ENCODE peak calls at places on chromosomes 5 and 9, in seven cellular contexts. One of them, this sample, is unnamed.
A peak's percentile ranks its signal among the peaks of the same experiment; 100 is the strongest.

GRCh38 chr9:112753725-112754124 is 3.2 kb downstream of the SNX30 start:
- DNase-seq in H1: no peak
- DNase-seq in HepG2: no peak
- DNase-seq in K562: no peak
- DNase-seq in GM12878: no peak
- DNase-seq in SK-N-SH: no peak
- DNase-seq in GM12892: no peak
- DNase-seq in this sample: no peak

GRCh38 chr9:134355561-134356278 is 29.5 kb downstream of the RXRA start:
- DNase-seq in H1: no peak
- DNase-seq in SK-N-SH: no peak
- DNase-seq in HepG2: no peak
- DNase-seq in GM12892: no peak
- DNase-seq in GM12878: no peak
- DNase-seq in K562: no peak
- DNase-seq in this sample: no peak

GRCh38 chr9:113479150-113479761 is 15.7 kb downstream of the RGS3 start:
- DNase-seq in H1: no peak
- DNase-seq in K562: no peak
- DNase-seq in SK-N-SH: no peak
- DNase-seq in GM12878: no peak
- DNase-seq in HepG2: no peak
- DNase-seq in GM12892: no peak
- DNase-seq in this sample: no peak

GRCh38 chr9:114163517-114163924 is 8.2 kb downstream of the COL27A1 start:
- DNase-seq in K562: no peak
- DNase-seq in GM12878: no peak
- DNase-seq in HepG2: peak; percentile 45
- DNase-seq in H1: peak; percentile 62
- DNase-seq in SK-N-SH: peak; percentile 70
- DNase-seq in GM12892: no peak
- DNase-seq in this sample: no peak

GRCh38 chr5:94021246-94021645 is 279.8 kb upstream of the POU5F2 start:
- DNase-seq in GM12878: no peak
- DNase-seq in HepG2: peak; percentile 73
- DNase-seq in SK-N-SH: peak; percentile 4
- DNase-seq in H1: no peak
- DNase-seq in K562: no peak
- DNase-seq in GM12892: no peak
- DNase-seq in this sample: no peak

GRCh38 chr9:77132991-77133390 is 44.3 kb upstream of the VPS13A start:
- DNase-seq in SK-N-SH: no peak
- DNase-seq in GM12892: no peak
- DNase-seq in K562: no peak
- DNase-seq in GM12878: no peak
- DNase-seq in HepG2: no peak
- DNase-seq in H1: no peak
- DNase-seq in this sample: no peak

GRCh38 chr9:91857291-91857781 is 92.7 kb downstream of the ROR2 start:
- DNase-seq in GM12892: no peak
- DNase-seq in GM12878: no peak
- DNase-seq in HepG2: no peak
- DNase-seq in K562: peak; percentile 26
- DNase-seq in H1: peak; percentile 59
- DNase-seq in SK-N-SH: peak; percentile 86
- DNase-seq in this sample: no peak

GRCh38 chr5:9498541-9499497 is 47.1 kb downstream of the SEMA5A start:
- DNase-seq in H1: peak; percentile 52
- DNase-seq in GM12878: no peak
- DNase-seq in K562: peak; percentile 51
- DNase-seq in SK-N-SH: no peak
- DNase-seq in GM12892: no peak
- DNase-seq in HepG2: peak; percentile 7
- DNase-seq in this sample: no peak

GRCh38 chr9:93978498-93978897 is 23.3 kb upstream of the BARX1 start:
- DNase-seq in H1: no peak
- DNase-seq in GM12892: no peak
- DNase-seq in GM12878: no peak
- DNase-seq in HepG2: no peak
- DNase-seq in K562: no peak
- DNase-seq in SK-N-SH: no peak
- DNase-seq in this sample: no peak

GRCh38 chr9:93976973-93977372 is 21.8 kb upstream of the BARX1 start:
- DNase-seq in HepG2: no peak
- DNase-seq in GM12892: no peak
- DNase-seq in GM12878: no peak
- DNase-seq in SK-N-SH: no peak
- DNase-seq in K562: no peak
- DNase-seq in H1: no peak
- DNase-seq in this sample: no peak

GRCh38 chr9:93969328-93969661 is 14.1 kb upstream of the BARX1 start:
- DNase-seq in GM12878: no peak
- DNase-seq in K562: no peak
- DNase-seq in H1: no peak
- DNase-seq in GM12892: no peak
- DNase-seq in HepG2: no peak
- DNase-seq in SK-N-SH: no peak
- DNase-seq in this sample: no peak

GRCh38 chr9:93976081-93976480 is 20.9 kb upstream of the BARX1 start:
- DNase-seq in HepG2: no peak
- DNase-seq in K562: no peak
- DNase-seq in H1: peak; percentile 27
- DNase-seq in GM12878: no peak
- DNase-seq in SK-N-SH: no peak
- DNase-seq in GM12892: no peak
- DNase-seq in this sample: no peak

DNA sequence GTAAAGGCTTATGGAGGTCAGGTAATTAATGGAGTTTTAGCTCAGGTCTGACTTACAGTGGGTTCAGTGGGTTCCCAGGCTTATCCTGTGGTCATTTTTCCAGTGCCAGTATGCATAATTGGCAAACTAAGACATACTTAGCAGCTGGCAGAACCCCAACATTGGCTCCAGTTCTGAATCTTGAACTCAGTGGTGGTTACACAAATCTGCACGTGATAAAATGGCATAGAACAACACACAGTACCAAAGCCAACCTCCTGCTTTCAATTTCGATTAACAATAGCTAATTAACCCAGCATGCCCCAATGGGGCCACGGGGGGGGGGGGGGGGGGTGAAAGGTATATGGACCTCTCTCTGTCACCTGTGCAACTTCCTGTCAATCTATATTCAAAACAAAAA is 19.0 kb upstream of the BARX1 start:
- DNase-seq in K562: no peak
- DNase-seq in GM12892: no peak
- DNase-seq in GM12878: no peak
- DNase-seq in H1: no peak
- DNase-seq in HepG2: no peak
- DNase-seq in SK-N-SH: no peak
- DNase-seq in this sample: no peak
- TF ChIP-seq POLR2AphosphoS5 in K562: no peak
- TF ChIP-seq POLR2AphosphoS5 in GM12892: no peak
- TF ChIP-seq POLR2AphosphoS5 in GM12878: no peak
- TF ChIP-seq POLR2AphosphoS5 in H1: no peak
- TF ChIP-seq POLR2AphosphoS5 in HepG2: no peak
- TF ChIP-seq POLR2AphosphoS5 in SK-N-SH: no peak
- TF ChIP-seq POLR2AphosphoS5 in this sample: no peak

GRCh38 chr5:58452566-58453258 is 7.2 kb downstream of the PLK2 start:
- DNase-seq in SK-N-SH: no peak
- DNase-seq in HepG2: no peak
- DNase-seq in K562: no peak
- DNase-seq in H1: no peak
- DNase-seq in GM12892: no peak
- DNase-seq in GM12878: no peak
- DNase-seq in this sample: no peak
- TF ChIP-seq TAF1 in SK-N-SH: no peak
- TF ChIP-seq TAF1 in HepG2: no peak
- TF ChIP-seq TAF1 in K562: no peak
- TF ChIP-seq TAF1 in H1: no peak
- TF ChIP-seq TAF1 in GM12892: no peak
- TF ChIP-seq TAF1 in GM12878: no peak
- TF ChIP-seq TAF1 in this sample: no peak

GRCh38 chr9:131650254-131650653 is 89.6 kb downstream of the RAPGEF1 start:
- DNase-seq in GM12878: no peak
- DNase-seq in SK-N-SH: no peak
- DNase-seq in GM12892: no peak
- DNase-seq in HepG2: no peak
- DNase-seq in H1: no peak
- DNase-seq in K562: no peak
- DNase-seq in this sample: no peak
- TF ChIP-seq POLR2AphosphoS5 in GM12878: no peak
- TF ChIP-seq POLR2AphosphoS5 in SK-N-SH: no peak
- TF ChIP-seq POLR2AphosphoS5 in GM12892: no peak
- TF ChIP-seq POLR2AphosphoS5 in HepG2: no peak
- TF ChIP-seq POLR2AphosphoS5 in H1: no peak
- TF ChIP-seq POLR2AphosphoS5 in K562: no peak
- TF ChIP-seq POLR2AphosphoS5 in this sample: no peak

GRCh38 chr5:89043676-89044075 is 160.7 kb upstream of the MEF2C start:
- DNase-seq in H1: no peak
- DNase-seq in K562: peak; percentile 58
- DNase-seq in GM12878: no peak
- DNase-seq in GM12892: no peak
- DNase-seq in SK-N-SH: no peak
- DNase-seq in HepG2: peak; percentile 5
- DNase-seq in this sample: no peak
- TF ChIP-seq TAF1 in H1: no peak
- TF ChIP-seq TAF1 in K562: no peak
- TF ChIP-seq TAF1 in GM12878: no peak
- TF ChIP-seq TAF1 in GM12892: no peak
- TF ChIP-seq TAF1 in SK-N-SH: no peak
- TF ChIP-seq TAF1 in HepG2: no peak
- TF ChIP-seq TAF1 in this sample: no peak

GRCh38 chr9:130320697-130321080 is 55.1 kb downstream of the HMCN2 start:
- DNase-seq in GM12892: no peak
- DNase-seq in GM12878: no peak
- DNase-seq in SK-N-SH: peak; percentile 40
- DNase-seq in H1: peak; percentile 79
- DNase-seq in K562: peak; percentile 56
- DNase-seq in HepG2: peak; percentile 8
- DNase-seq in this sample: no peak
- TF ChIP-seq POLR2AphosphoS5 in GM12892: no peak
- TF ChIP-seq POLR2AphosphoS5 in GM12878: no peak
- TF ChIP-seq POLR2AphosphoS5 in SK-N-SH: no peak
- TF ChIP-seq POLR2AphosphoS5 in H1: no peak
- TF ChIP-seq POLR2AphosphoS5 in K562: no peak
- TF ChIP-seq POLR2AphosphoS5 in HepG2: no peak
- TF ChIP-seq POLR2AphosphoS5 in this sample: no peak

GRCh38 chr5:65394078-65394477 is 87.6 kb downstream of the ADAMTS6 start:
- DNase-seq in SK-N-SH: no peak
- DNase-seq in H1: no peak
- DNase-seq in K562: no peak
- DNase-seq in GM12892: no peak
- DNase-seq in GM12878: no peak
- DNase-seq in HepG2: peak; percentile 12
- DNase-seq in this sample: no peak
- TF ChIP-seq TAF1 in SK-N-SH: no peak
- TF ChIP-seq TAF1 in H1: no peak
- TF ChIP-seq TAF1 in K562: no peak
- TF ChIP-seq TAF1 in GM12892: no peak
- TF ChIP-seq TAF1 in GM12878: no peak
- TF ChIP-seq TAF1 in HepG2: no peak
- TF ChIP-seq TAF1 in this sample: no peak

GRCh38 chr9:33022755-33023154 is 2.3 kb upstream of the DNAJA1 start:
- DNase-seq in GM12892: no peak
- DNase-seq in SK-N-SH: no peak
- DNase-seq in H1: no peak
- DNase-seq in HepG2: no peak
- DNase-seq in GM12878: no peak
- DNase-seq in K562: no peak
- DNase-seq in this sample: no peak

GRCh38 chr9:33024126-33024965 is 727 bp upstream of the DNAJA1 start:
- DNase-seq in K562: peak; percentile 56
- DNase-seq in GM12878: no peak
- DNase-seq in HepG2: peak; percentile 16
- DNase-seq in GM12892: no peak
- DNase-seq in H1: no peak
- DNase-seq in SK-N-SH: peak; percentile 63
- DNase-seq in this sample: no peak

GRCh38 chr9:33023661-33024060 is 1.4 kb upstream of the DNAJA1 start:
- DNase-seq in H1: no peak
- DNase-seq in HepG2: no peak
- DNase-seq in GM12892: no peak
- DNase-seq in SK-N-SH: no peak
- DNase-seq in GM12878: no peak
- DNase-seq in K562: no peak
- DNase-seq in this sample: no peak

GRCh38 chr9:33019797-33020196 is 5.3 kb upstream of the DNAJA1 start:
- DNase-seq in HepG2: no peak
- DNase-seq in SK-N-SH: no peak
- DNase-seq in GM12892: no peak
- DNase-seq in K562: no peak
- DNase-seq in H1: no peak
- DNase-seq in GM12878: no peak
- DNase-seq in this sample: no peak

GRCh38 chr9:33022303-33022702 is 2.8 kb upstream of the DNAJA1 start:
- DNase-seq in K562: no peak
- DNase-seq in GM12878: no peak
- DNase-seq in H1: no peak
- DNase-seq in SK-N-SH: no peak
- DNase-seq in HepG2: no peak
- DNase-seq in GM12892: no peak
- DNase-seq in this sample: no peak
- TF ChIP-seq POLR2AphosphoS5 in K562: no peak
- TF ChIP-seq POLR2AphosphoS5 in GM12878: no peak
- TF ChIP-seq POLR2AphosphoS5 in H1: no peak
- TF ChIP-seq POLR2AphosphoS5 in SK-N-SH: no peak
- TF ChIP-seq POLR2AphosphoS5 in HepG2: no peak
- TF ChIP-seq POLR2AphosphoS5 in GM12892: no peak
- TF ChIP-seq POLR2AphosphoS5 in this sample: no peak

GRCh38 chr9:126397056-126397455 is 70.4 kb downstream of the MVB12B start:
- DNase-seq in HepG2: no peak
- DNase-seq in GM12878: peak; percentile 54
- DNase-seq in K562: no peak
- DNase-seq in SK-N-SH: no peak
- DNase-seq in GM12892: peak; percentile 37
- DNase-seq in H1: no peak
- DNase-seq in this sample: peak; percentile 37

GRCh38 chr9:126399251-126399650 is 72.6 kb downstream of the MVB12B start:
- DNase-seq in SK-N-SH: no peak
- DNase-seq in K562: no peak
- DNase-seq in GM12878: no peak
- DNase-seq in HepG2: no peak
- DNase-seq in GM12892: no peak
- DNase-seq in H1: no peak
- DNase-seq in this sample: no peak

GRCh38 chr9:126400571-126400970 is 73.9 kb downstream of the MVB12B start:
- DNase-seq in H1: no peak
- DNase-seq in K562: no peak
- DNase-seq in GM12892: no peak
- DNase-seq in GM12878: no peak
- DNase-seq in SK-N-SH: no peak
- DNase-seq in HepG2: no peak
- DNase-seq in this sample: no peak

GRCh38 chr9:126399789-126400188 is 73.2 kb downstream of the MVB12B start:
- DNase-seq in HepG2: no peak
- DNase-seq in SK-N-SH: no peak
- DNase-seq in K562: no peak
- DNase-seq in H1: no peak
- DNase-seq in GM12892: no peak
- DNase-seq in GM12878: no peak
- DNase-seq in this sample: no peak

GRCh38 chr9:126398403-126399058 is 71.9 kb downstream of the MVB12B start:
- DNase-seq in K562: peak; percentile 72
- DNase-seq in GM12878: no peak
- DNase-seq in SK-N-SH: peak; percentile 91
- DNase-seq in HepG2: peak; percentile 37
- DNase-seq in H1: peak; percentile 97
- DNase-seq in GM12892: peak; percentile 67
- DNase-seq in this sample: peak; percentile 70
- TF ChIP-seq TAF1 in K562: no peak
- TF ChIP-seq TAF1 in GM12878: no peak
- TF ChIP-seq TAF1 in SK-N-SH: no peak
- TF ChIP-seq TAF1 in HepG2: no peak
- TF ChIP-seq TAF1 in H1: no peak
- TF ChIP-seq TAF1 in GM12892: no peak
- TF ChIP-seq TAF1 in this sample: no peak

This sample was measured in GM12891.